ENCODE peak calls at places on chromosomes 16 and 17, in nine cellular contexts. L, E, T, G, X, Y, P, H and O are unnamed samples. For H3K27me3, the result is how much of the 10 kb centered on the place peaks cover.

GRCh38 chr16:84677017-84677803 is 22.6 kb upstream of the USP10 start:
- DNase-seq in L (no peak), X (no peak), E (no peak), T (no peak), G (no peak), P (no peak), H (no peak), Y (no peak), O (no peak)

GRCh38 chr17:68381076-68381900 is 76.0 kb downstream of the WIPI1 start:
- DNase-seq in P (no peak), L (peak), Y (peak), H (peak), T (no peak), E (no peak), X (peak), G (no peak), O (peak)

GRCh38 chr17:78727057-78727456 is 55.0 kb downstream of the CYTH1 start:
- DNase-seq in L (no peak), E (no peak), T (no peak), X (no peak), Y (no peak), G (no peak), H (no peak), P (no peak), O (no peak)

GRCh38 chr17:80970044-80970761 is 21.4 kb upstream of the CHMP6 start:
- DNase-seq in G (peak), P (no peak), X (peak), T (peak), E (no peak), Y (peak), L (no peak), H (peak), O (no peak)

GRCh38 chr17:78653382-78653781 is 76.2 kb upstream of the DNAH17 start:
- DNase-seq in Y (no peak), T (no peak), H (no peak), X (no peak), E (no peak), P (no peak), G (no peak), L (peak), O (peak)

GRCh38 chr16:67481561-67482259 is 753 bp upstream of the ATP6V0D1 start:
- DNase-seq in H (peak), G (peak), X (peak), L (peak), P (peak), E (no peak), Y (no peak), T (peak), O (no peak)

GRCh38 chr17:35486920-35487727 is 38.6 kb upstream of the SLFN13 start:
- DNase-seq in G (peak), L (peak), P (peak), T (peak), X (peak), H (peak), E (no peak), Y (no peak), O (peak)

GRCh38 chr17:31323551-31323950 is 2.1 kb upstream of the EVI2A start:
- DNase-seq in E (no peak), T (no peak), X (no peak), L (no peak), H (no peak), P (no peak), G (no peak), Y (no peak), O (no peak)

GRCh38 chr16:46629331-46629843 is 8.2 kb upstream of the SHCBP1 start:
- DNase-seq in H (no peak), T (no peak), Y (no peak), P (peak), G (no peak), L (peak), X (no peak), E (no peak), O (peak)

GRCh38 chr16:63655846-63656245 is 1466.0 kb downstream of the CDH11 start:
- DNase-seq in P (peak), L (no peak), X (no peak), G (no peak), E (no peak), Y (no peak), H (no peak), T (no peak), O (no peak)

GRCh38 chr16:3961449-3961849 is 80.9 kb upstream of the CREBBP start:
- DNase-seq in X (no peak), H (no peak), G (no peak), Y (no peak), L (no peak), E (no peak), T (no peak), P (peak), O (peak)

GRCh38 chr17:8672326-8672725 is 41.8 kb upstream of the MYH10 start:
- DNase-seq in Y (no peak), H (no peak), E (no peak), G (no peak), P (no peak), X (no peak), L (no peak), T (no peak), O (no peak)

GRCh38 chr16:12062343-12063003 is 85.9 kb downstream of the SNX29 start:
- DNase-seq in P (no peak), E (peak), T (no peak), X (peak), G (peak), H (peak), L (peak), Y (peak), O (peak)

GRCh38 chr16:65743558-65743957 is 621.7 kb upstream of the CDH11 start:
- DNase-seq in X (no peak), H (no peak), P (no peak), E (no peak), L (no peak), G (no peak), T (no peak), Y (no peak), O (no peak)

GRCh38 chr17:82386256-82386831 is 14.8 kb downstream of the UTS2R start:
- DNase-seq in P (no peak), Y (no peak), X (no peak), G (no peak), H (no peak), L (no peak), E (no peak), T (no peak), O (no peak)

GRCh38 chr17:27466748-27467375 is 10.6 kb downstream of the KSR1 start:
- DNase-seq in P (no peak), X (no peak), G (peak), L (no peak), H (peak), Y (no peak), E (no peak), T (peak), O (no peak)

GRCh38 chr17:2693561-2694380 is 17.8 kb downstream of the CLUH start:
- DNase-seq in G (no peak), P (no peak), L (no peak), Y (no peak), X (peak), H (no peak), E (no peak), T (no peak), O (no peak)

GRCh38 chr16:85068746-85069145 is 41.2 kb downstream of the KIAA0513 start:
- DNase-seq in E (no peak), L (no peak), X (no peak), T (no peak), G (no peak), H (no peak), Y (no peak), P (no peak), O (no peak)

GRCh38 chr17:68346448-68346847 is 55.2 kb downstream of the ARSG start:
- DNase-seq in L (no peak), P (no peak), H (peak), T (peak), G (no peak), Y (no peak), X (no peak), E (no peak), O (no peak)

GRCh38 chr16:70349783-70350182 is 3.1 kb downstream of the DDX19A start:
- DNase-seq in L (no peak), G (no peak), Y (no peak), P (no peak), E (no peak), X (no peak), H (no peak), T (no peak), O (no peak)

GRCh38 chr17:37506678-37507077 is 17.0 kb downstream of the DUSP14 start:
- DNase-seq in E (no peak), L (peak), Y (no peak), P (peak), X (no peak), G (no peak), T (peak), H (no peak), O (peak)

GRCh38 chr17:72110231-72110952 is 10.4 kb upstream of the SOX9 start:
- DNase-seq in P (peak), L (no peak), G (no peak), Y (no peak), H (no peak), E (no peak), T (no peak), X (no peak), O (no peak)

GRCh38 chr17:19538095-19539039 is 4.7 kb downstream of the SLC47A1 start:
- DNase-seq in H (peak), L (no peak), E (no peak), X (peak), P (peak), T (no peak), G (peak), Y (no peak), O (no peak)

GRCh38 chr17:12566281-12567002 is 99.2 kb upstream of the MYOCD start:
- DNase-seq in L (no peak), X (no peak), H (no peak), E (no peak), G (no peak), P (peak), Y (no peak), T (no peak), O (no peak)

GRCh38 chr17:81723651-81724209 is 11.6 kb downstream of the SLC25A10 start:
- DNase-seq in X (no peak), H (no peak), Y (no peak), L (no peak), T (no peak), E (no peak), P (no peak), G (no peak), O (no peak)

GRCh38 chr16:31427441-31428276 is 501 bp downstream of the COX6A2 start:
- DNase-seq in G (peak), L (peak), T (peak), Y (no peak), P (peak), H (peak), E (no peak), X (peak), O (no peak)

GRCh38 chr16:54281535-54282201 is 4.9 kb downstream of the IRX3 start:
- DNase-seq in G (no peak), X (no peak), E (no peak), P (peak), Y (no peak), H (no peak), L (no peak), T (no peak), O (no peak)

GRCh38 chr16:21656795-21657768 is 4.7 kb upstream of the IGSF6 start:
- DNase-seq in Y (no peak), H (no peak), G (peak), T (peak), L (peak), X (no peak), P (peak), E (no peak), O (peak)

GRCh38 chr17:65598711-65599110 is 37.3 kb upstream of the AXIN2 start:
- DNase-seq in Y (no peak), P (no peak), X (no peak), E (no peak), G (no peak), H (no peak), T (no peak), L (no peak), O (no peak)

GRCh38 chr17:80259642-80260535 is 763 bp upstream of the RNF213 start:
- DNase-seq in Y (no peak), G (peak), L (peak), T (peak), X (peak), E (peak), H (peak), P (peak), O (peak)

GRCh38 chr16:71412270-71413160 is 29.3 kb downstream of the TLE7 start:
- DNase-seq in P (peak), L (peak), Y (peak), G (peak), X (peak), H (peak), E (peak), T (peak), O (peak)
- H3K27me3 ChIP-seq in P (under half), L (under half), Y (under half), G (under half), X (under half), H (under half), E (under half), T (under half), O (under half)

DNA sequence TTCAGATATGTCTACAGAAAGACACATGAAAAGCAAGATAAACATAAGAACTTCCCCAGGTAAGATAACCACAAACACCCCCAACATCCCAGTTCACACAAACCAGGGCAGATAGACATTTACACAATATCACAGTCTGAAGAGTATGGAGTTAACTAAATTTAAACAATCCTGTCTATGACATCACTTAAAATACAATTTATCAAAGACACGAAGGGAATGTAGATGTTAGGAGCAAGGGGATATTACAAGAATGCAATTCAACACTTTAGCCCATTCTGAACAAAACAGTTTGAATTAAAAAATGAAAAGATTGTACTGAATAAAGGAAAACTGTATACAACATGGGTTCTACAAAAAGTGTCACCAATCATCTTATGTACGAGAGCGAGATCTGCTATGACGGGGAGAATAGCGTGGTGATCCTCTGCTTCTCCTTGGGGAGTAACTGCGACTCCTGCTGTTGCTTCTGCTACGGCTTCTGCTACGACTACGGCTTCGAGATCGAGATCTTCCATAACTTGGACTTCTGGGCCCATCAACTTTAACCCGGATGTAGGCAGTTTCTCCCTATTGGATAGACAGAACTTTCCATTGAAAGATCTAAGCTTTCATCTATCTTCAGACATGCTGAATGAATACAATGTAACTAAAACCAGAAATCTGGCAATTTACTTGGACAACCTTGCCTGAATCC is 1.9 kb downstream of the SRSF1 start:
- DNase-seq in H (no peak), L (no peak), X (no peak), P (no peak), E (no peak), G (no peak), Y (no peak), T (no peak), O (no peak)
- TF ChIP-seq CTCF in H (no peak), L (no peak), X (no peak), P (no peak), E (no peak), G (no peak), Y (peak), T (no peak), O (peak)

GRCh38 chr17:48051278-48051677 is 3.1 kb downstream of the NFE2L1 start:
- DNase-seq in H (no peak), E (no peak), T (no peak), X (peak), G (no peak), L (no peak), P (no peak), Y (no peak), O (no peak)
- H3K4me3 ChIP-seq in H (peak), E (no peak), T (no peak), X (peak), G (peak), L (peak), P (peak), Y (peak), O (no peak)

DNA sequence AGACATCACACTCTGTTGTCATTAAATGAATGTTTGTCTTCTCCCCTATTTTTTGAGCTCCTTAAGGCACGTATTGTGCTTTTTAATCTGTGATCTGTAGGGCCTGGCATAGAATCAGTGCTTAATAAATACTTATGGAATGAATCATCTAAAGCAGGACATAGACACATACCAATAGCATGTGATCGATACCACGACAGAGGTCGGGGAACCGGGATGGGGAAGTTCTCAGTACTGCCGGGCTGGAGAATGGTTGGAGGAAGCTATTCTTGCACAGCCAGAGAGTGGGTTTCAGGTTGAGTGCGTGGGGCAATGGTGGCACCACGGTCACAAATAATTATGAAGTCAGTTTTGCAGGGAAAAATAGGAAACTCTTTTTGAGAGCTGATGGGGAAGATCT is 26.8 kb downstream of the NLRP1 start:
- DNase-seq in X (no peak), Y (no peak), P (no peak), H (no peak), G (no peak), L (peak), T (no peak), E (no peak), O (peak)
- H3K27me3 ChIP-seq in X (under half), Y (under half), P (under half), H (under half), G (under half), L (under half), T (under half), E (under half), O (under half)

GRCh38 chr17:57085448-57086068 is 512 bp downstream of the AKAP1 start:
- DNase-seq in Y (no peak), L (peak), H (peak), G (peak), P (peak), E (peak), X (peak), T (peak), O (no peak)
- TF ChIP-seq CTCF in Y (peak), L (peak), H (peak), G (no peak), P (no peak), E (no peak), X (no peak), T (peak), O (no peak)